ENCODE peak calls at places on chromosome 15, in five cellular contexts. V is CD14-positive monocyte, M is lung, K is epithelial cell of esophagus, N is fibroblast of the aortic adventitia. S is an unnamed sample.

GRCh38 chr15:69357773-69358765 is 56.1 kb upstream of the KIF23 start:
- DNase-seq in N (peak), K (no peak), V (no peak), M (peak), S (no peak)

GRCh38 chr15:90126457-90127435 is 24.5 kb upstream of the IDH2 start:
- DNase-seq in V (no peak), N (no peak), K (no peak), M (no peak), S (no peak)

GRCh38 chr15:84671211-84671610 is 13.2 kb upstream of the NMB start:
- DNase-seq in V (no peak), K (no peak), N (peak), M (no peak), S (no peak)

GRCh38 chr15:25671132-25671531 is 192.0 kb downstream of the ATP10A start:
- DNase-seq in N (peak), M (no peak), V (no peak), K (no peak), S (no peak)

GRCh38 chr15:34603095-34603494 is 19.6 kb upstream of the GOLGA8B start:
- DNase-seq in M (no peak), V (no peak), K (peak), N (no peak), S (no peak)

GRCh38 chr15:62122249-62122648 is 42.8 kb downstream of the C2CD4B start:
- DNase-seq in M (no peak), N (no peak), K (no peak), V (no peak), S (no peak)

GRCh38 chr15:86183765-86184491 is 104.3 kb downstream of the AGBL1 start:
- DNase-seq in V (no peak), N (no peak), M (no peak), K (peak), S (no peak)

GRCh38 chr15:70101459-70102113 is 3.9 kb upstream of the TLE3 start:
- DNase-seq in M (peak), N (peak), K (peak), V (no peak), S (no peak)

GRCh38 chr15:31752363-31752762 is 278.0 kb upstream of the CHRNA7 start:
- DNase-seq in V (no peak), N (peak), M (no peak), K (peak), S (no peak)

GRCh38 chr15:20358066-20358780 is 183.4 kb downstream of the GOLGA6L6 start:
- DNase-seq in V (peak), N (no peak), M (no peak), K (no peak), S (no peak)

GRCh38 chr15:94168250-94168649 is 63.1 kb upstream of the MCTP2 start:
- DNase-seq in N (no peak), V (no peak), K (peak), M (no peak), S (no peak)

GRCh38 chr15:48935236-48935635 is 28.5 kb downstream of the SHC4 start:
- DNase-seq in M (no peak), N (no peak), K (peak), V (no peak), S (no peak)

GRCh38 chr15:26630857-26631256 is 142.0 kb downstream of the GABRB3 start:
- DNase-seq in N (no peak), K (no peak), M (no peak), V (no peak), S (no peak)

GRCh38 chr15:88664151-88664778 is 25.4 kb downstream of the ISG20 start:
- DNase-seq in V (no peak), N (peak), M (no peak), K (no peak), S (peak)

GRCh38 chr15:65085207-65085753 is 8.7 kb downstream of the KBTBD13 start:
- DNase-seq in V (no peak), M (no peak), N (no peak), K (no peak), S (no peak)

GRCh38 chr15:65086680-65087111 is 10.2 kb downstream of the KBTBD13 start:
- DNase-seq in N (no peak), M (no peak), V (no peak), K (peak), S (no peak)

GRCh38 chr15:65087411-65087810 is 10.9 kb downstream of the KBTBD13 start:
- DNase-seq in K (no peak), N (no peak), V (no peak), M (no peak), S (no peak)

GRCh38 chr15:65084500-65085206 is 8.1 kb downstream of the KBTBD13 start:
- DNase-seq in N (no peak), K (no peak), V (no peak), M (no peak), S (no peak)

DNA sequence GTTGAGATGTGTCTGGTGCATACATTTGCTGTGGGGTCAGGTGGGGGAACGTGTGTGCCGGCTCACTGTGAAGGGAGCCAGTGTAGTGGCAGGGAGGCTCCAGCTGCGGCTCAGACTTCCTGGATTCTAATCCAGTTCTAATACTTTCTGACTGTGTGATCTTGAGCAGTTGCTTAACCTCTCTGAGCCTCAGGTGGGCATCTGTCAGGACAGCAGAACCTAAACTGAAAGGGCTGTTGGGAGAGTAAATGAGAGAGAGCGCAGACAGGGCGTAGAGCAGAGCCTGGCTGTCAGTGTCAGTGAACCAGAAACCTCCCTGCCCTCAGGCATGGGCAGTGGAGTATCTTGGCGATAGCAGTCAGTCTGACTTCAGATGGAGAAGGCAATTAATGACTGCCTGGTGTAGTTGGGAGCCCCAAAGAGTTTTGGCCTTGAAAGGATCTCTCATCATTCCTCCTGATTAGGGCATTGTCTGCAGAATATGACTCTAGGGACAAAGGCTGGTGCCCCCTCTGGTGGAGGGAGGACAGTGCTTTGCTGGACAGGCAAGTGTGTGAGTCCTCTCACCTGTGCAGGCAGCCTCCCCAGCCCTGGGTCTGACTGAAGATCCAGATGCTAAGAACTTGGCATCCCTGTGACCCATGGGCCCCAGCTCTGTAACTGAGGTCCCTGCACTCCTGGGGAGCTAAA is 9.6 kb downstream of the KBTBD13 start:
- DNase-seq in V (no peak), N (no peak), K (peak), M (no peak), S (no peak)
- TF ChIP-seq CTCF in V (peak), N (peak), K (peak), M (no peak), S (peak)

GRCh38 chr15:68278345-68279217 is 1.0 kb downstream of the FEM1B start:
- DNase-seq in K (peak), M (no peak), V (no peak), N (peak), S (peak)
- TF ChIP-seq CTCF in K (no peak), M (no peak), V (peak), N (peak), S (peak)

GRCh38 chr15:57421110-57421509 is 44.8 kb downstream of the CGNL1 start:
- DNase-seq in K (no peak), N (no peak), M (no peak), V (no peak), S (peak)

GRCh38 chr15:57423599-57424140 is 47.4 kb downstream of the CGNL1 start:
- DNase-seq in V (no peak), M (no peak), K (no peak), N (no peak), S (no peak)

GRCh38 chr15:57419335-57419734 is 43.0 kb downstream of the CGNL1 start:
- DNase-seq in V (no peak), M (no peak), N (no peak), K (no peak), S (no peak)

GRCh38 chr15:57422113-57422754 is 45.9 kb downstream of the CGNL1 start:
- DNase-seq in V (no peak), M (no peak), N (peak), K (no peak), S (no peak)

DNA sequence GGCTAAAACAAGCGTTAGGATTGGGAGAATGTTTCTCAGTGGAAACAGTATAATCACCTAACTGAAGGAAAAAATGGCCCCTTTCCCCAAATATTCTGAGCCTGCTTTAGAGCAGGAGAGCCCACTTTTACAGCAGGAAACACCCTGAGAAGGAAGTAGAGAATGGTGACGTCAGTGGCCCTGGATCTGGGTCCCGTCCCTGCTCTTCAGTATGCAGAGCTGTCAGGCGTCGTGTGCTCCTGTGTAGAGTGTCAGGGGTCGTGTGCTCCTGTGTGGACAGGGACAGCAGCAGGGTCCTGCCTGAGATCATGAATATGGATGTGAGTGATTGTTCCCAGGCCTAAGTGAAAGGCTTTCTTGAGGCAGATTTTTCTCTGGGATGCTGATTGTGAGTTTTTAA is 45.2 kb downstream of the CGNL1 start:
- DNase-seq in M (no peak), K (no peak), N (no peak), V (no peak), S (peak)
- TF ChIP-seq CTCF in M (no peak), K (no peak), N (no peak), V (no peak), S (no peak)

DNA sequence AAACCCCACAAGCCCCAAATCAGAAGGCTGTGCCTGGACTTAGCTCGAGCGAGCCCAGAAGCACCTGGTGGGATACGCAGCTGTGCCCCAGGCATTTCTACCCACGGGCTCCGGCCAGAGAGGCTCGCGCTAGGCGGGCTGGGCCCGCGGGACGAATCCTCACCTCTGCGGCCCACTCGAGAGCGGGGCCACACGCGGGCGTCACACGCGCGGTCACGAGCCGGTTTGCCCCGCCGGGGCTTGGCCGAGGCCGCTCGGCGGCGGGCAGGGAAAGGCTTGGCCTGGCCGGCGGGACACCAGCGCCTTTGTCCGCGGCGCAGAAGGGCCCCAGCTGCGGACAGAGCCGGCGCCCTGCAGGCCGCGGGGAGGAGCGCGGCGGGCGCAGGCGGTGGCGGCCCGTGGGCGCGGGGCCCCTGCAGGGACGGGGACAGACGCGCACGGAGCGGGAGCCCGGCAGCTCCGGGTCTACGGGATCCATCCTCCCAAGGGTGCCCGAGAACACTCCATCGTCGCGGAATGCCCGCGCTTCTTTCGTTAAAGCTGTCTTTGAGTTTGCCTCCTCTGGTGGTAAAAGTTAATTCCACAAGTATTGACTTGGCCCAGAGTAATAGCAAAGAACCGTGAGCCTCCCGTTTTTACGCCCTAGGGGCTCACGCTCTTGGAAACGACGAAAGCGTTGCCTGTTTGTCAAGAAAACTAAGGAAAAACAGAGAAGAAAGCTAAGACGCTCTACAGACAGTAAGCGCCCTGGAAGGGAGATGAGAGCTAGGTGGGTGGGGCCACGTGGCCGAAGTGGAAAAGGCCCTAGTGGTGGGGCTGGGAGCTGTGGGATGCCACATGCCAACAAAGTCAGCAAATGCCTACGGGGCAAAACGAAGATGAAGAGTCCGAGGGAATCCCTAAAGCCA is 26.4 kb downstream of the TYRO3 start:
- DNase-seq in N (peak), K (peak), V (no peak), M (peak), S (no peak)
- TF ChIP-seq CTCF in N (peak), K (peak), V (peak), M (peak), S (peak)

GRCh38 chr15:59997070-59997701 is 6.9 kb upstream of the FOXB1 start:
- DNase-seq in V (no peak), K (peak), M (no peak), N (no peak), S (no peak)
- TF ChIP-seq CTCF in V (no peak), K (no peak), M (no peak), N (no peak), S (no peak)

DNA sequence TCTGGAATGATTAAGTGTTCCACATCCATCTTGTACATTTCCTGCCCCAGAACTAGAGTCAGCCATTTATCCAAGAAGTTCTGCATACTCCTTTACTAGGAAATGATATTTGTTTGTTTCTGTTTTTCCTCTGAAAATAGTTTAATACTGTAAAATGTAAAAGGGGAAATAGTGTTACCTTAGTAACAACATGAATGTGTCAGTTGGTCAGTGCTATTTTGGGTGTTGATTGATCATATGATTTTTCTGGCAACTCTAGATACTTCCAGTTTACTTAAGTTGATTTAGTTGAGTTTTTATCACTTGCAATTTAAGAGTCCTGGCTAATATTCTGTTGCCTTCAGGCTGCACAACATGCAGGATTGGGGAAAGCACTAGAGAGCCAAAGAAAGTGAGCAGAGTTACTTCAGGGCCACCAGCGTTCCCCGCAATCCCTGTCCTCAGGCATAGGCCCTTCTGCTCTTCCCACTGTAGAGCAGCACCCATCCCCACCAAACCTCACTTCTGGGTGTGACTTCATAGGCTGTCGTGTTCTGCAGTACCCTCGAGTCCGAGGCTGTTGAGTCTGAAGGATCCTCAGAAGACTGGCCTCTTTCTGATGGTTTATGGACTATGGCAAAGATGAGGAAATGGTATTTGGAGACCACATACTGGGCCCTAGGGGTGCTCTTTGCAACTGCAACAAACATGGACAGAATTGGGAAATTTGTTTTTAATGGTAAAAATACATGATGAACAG is 69.0 kb downstream of the CHD2 start:
- DNase-seq in K (no peak), N (peak), M (no peak), V (no peak), S (no peak)
- TF ChIP-seq CTCF in K (no peak), N (peak), M (no peak), V (no peak), S (peak)

GRCh38 chr15:77420610-77421369 is at the start of gene HMG20A:
- DNase-seq in M (peak), V (peak), K (peak), N (peak), S (peak)

GRCh38 chr15:77417642-77418041 is 2.3 kb downstream of the PEAK1 start:
- DNase-seq in N (peak), V (no peak), M (no peak), K (no peak), S (no peak)

GRCh38 chr15:77418341-77419049 is 1.4 kb downstream of the PEAK1 start:
- DNase-seq in M (no peak), V (no peak), K (no peak), N (peak), S (no peak)

GRCh38 chr15:77419836-77420609 is at the start of gene PEAK1:
- DNase-seq in M (peak), K (peak), V (peak), N (peak), S (peak)

DNA sequence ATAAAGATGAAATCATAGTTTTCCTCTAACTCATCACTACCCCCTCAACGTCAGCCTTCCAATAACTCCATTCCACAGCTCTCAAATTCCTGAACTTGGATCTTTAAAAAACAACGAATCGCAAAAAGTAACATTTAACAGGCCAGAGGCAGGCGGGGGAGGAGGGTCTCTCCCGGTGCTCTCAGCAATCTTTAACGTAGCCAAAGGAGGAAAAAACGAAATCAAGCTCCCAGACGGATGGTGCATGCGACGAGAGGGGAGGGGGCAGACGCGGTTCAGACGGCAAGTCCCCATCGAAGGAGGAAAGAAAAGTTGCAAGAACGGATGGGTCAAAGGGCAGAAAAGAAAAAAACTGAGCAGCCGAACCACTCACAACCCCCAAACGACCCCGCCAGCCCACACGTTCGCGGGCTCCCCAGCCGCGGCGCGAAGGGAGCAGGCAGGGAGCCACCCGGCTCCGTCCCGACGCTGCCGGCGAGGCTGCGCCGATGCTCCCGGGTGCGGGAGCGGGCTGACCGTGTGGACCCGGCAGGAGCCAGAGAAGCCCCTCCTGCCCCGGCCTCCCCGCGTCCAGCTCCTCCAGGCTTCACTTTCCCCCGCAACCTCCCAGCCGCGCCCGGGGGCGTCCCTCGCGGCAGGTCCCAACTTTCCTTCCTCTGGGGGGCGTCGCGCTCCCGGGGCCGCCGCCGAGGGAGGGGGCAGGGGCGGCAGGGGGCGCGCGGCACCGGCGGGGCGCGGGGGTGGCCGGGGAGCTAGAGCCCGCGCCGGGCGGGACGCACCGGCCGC is 661 bp downstream of the PEAK1 start:
- DNase-seq in M (peak), V (no peak), K (peak), N (peak), S (peak)
- TF ChIP-seq CTCF in M (peak), V (no peak), K (no peak), N (peak), S (no peak)

S was measured in type B pancreatic cell.